ENCODE peak calls at places on chromosomes 12 and 14, in five cellular contexts. T is WTC11, K is H1, S is A549, D is K562. A is an unnamed sample.

GRCh38 chr14:97129639-97130038 is 332.5 kb downstream of the VRK1 start:
- DNase-seq in K (no peak), T (no peak), S (no peak), D (no peak), A (no peak)

GRCh38 chr14:71776463-71777359 is 155.5 kb upstream of the RGS6 start:
- DNase-seq in S (no peak), T (no peak), K (no peak), D (no peak), A (peak; percentile 64)

GRCh38 chr14:95500201-95500681 is 16.2 kb downstream of the SYNE3 start:
- DNase-seq in K (no peak), S (no peak), T (no peak), D (no peak), A (no peak)

GRCh38 chr12:108911915-108912314 is 32.0 kb downstream of the DAO start:
- DNase-seq in K (no peak), T (no peak), S (no peak), D (no peak), A (no peak)

GRCh38 chr12:12358528-12358927 is 1.6 kb downstream of the BORCS5 start:
- DNase-seq in S (no peak), D (no peak), K (no peak), T (no peak), A (no peak)

GRCh38 chr12:113860059-113860820 is 105.9 kb downstream of the RBM19 start:
- DNase-seq in S (no peak), T (peak; percentile 54), K (peak; percentile 61), D (no peak), A (no peak)

GRCh38 chr12:21893924-21894323 is 47.3 kb downstream of the ABCC9 start:
- DNase-seq in S (no peak), D (no peak), K (no peak), T (no peak), A (no peak)

GRCh38 chr12:117850048-117850447 is 118.7 kb downstream of the KSR2 start:
- DNase-seq in K (peak; percentile 57), D (peak; percentile 83), S (peak; percentile 77), T (peak; percentile 45), A (peak; percentile 54)

GRCh38 chr12:101235686-101236085 is 25.6 kb upstream of the SLC5A8 start:
- DNase-seq in D (no peak), S (no peak), T (no peak), K (no peak), A (no peak)

GRCh38 chr12:60847281-60847680 is 1251.5 kb downstream of the SLC16A7 start:
- DNase-seq in S (no peak), D (no peak), K (no peak), T (no peak), A (no peak)

GRCh38 chr14:96167224-96168148 is 37.2 kb upstream of the BDKRB2 start:
- DNase-seq in D (no peak), T (no peak), S (peak; percentile 78), K (no peak), A (peak; percentile 34)

GRCh38 chr14:50020799-50021198 is 95.6 kb downstream of the VCPKMT start:
- DNase-seq in T (no peak), D (no peak), S (no peak), K (no peak), A (peak; percentile 51)

GRCh38 chr12:80443974-80444666 is at the start of gene PTPRQ:
- DNase-seq in S (peak; percentile 14), D (no peak), T (no peak), K (no peak), A (no peak)

GRCh38 chr14:90381999-90382451 is 14.8 kb upstream of the CALM1 start:
- DNase-seq in S (no peak), K (peak; percentile 60), D (peak; percentile 32), T (peak; percentile 36), A (no peak)

GRCh38 chr12:59834659-59835474 is 239.0 kb downstream of the SLC16A7 start:
- DNase-seq in T (no peak), K (no peak), S (peak; percentile 16), D (no peak), A (no peak)

GRCh38 chr14:74942164-74942563 is 13.2 kb downstream of the PGF start:
- DNase-seq in D (no peak), S (no peak), K (no peak), T (no peak), A (no peak)

GRCh38 chr14:68459480-68460136 is 333.3 kb downstream of the ZFP36L1 start:
- DNase-seq in D (no peak), S (no peak), K (no peak), T (no peak), A (no peak)

GRCh38 chr12:39224971-39225370 is 217.9 kb downstream of the KIF21A start:
- DNase-seq in K (no peak), D (no peak), T (no peak), S (no peak), A (no peak)

GRCh38 chr12:9869307-9870161 is at the start of gene CLEC2B:
- DNase-seq in T (no peak), S (peak; percentile 42), K (no peak), D (no peak), A (peak; percentile 92)

GRCh38 chr14:52711666-52712065 is 4.7 kb downstream of the PSMC6 start:
- DNase-seq in S (no peak), K (no peak), T (no peak), D (no peak), A (no peak)

GRCh38 chr12:88017964-88018363 is 11.2 kb downstream of the C12orf50 start:
- DNase-seq in K (no peak), D (no peak), T (no peak), S (no peak), A (no peak)

GRCh38 chr12:22333751-22334695 is 484 bp downstream of the ST8SIA1 start:
- DNase-seq in T (peak; percentile 35), D (no peak), S (no peak), K (peak; percentile 63), A (no peak)

GRCh38 chr14:55540847-55541773 is 38.9 kb upstream of the KTN1 start:
- DNase-seq in K (no peak), D (no peak), T (no peak), S (no peak), A (peak; percentile 35)

GRCh38 chr12:50205648-50206047 is 38.5 kb upstream of the CERS5 start:
- DNase-seq in K (no peak), T (no peak), D (no peak), S (no peak), A (no peak)

GRCh38 chr14:102580552-102581110 is 11.8 kb upstream of the RCOR1 start:
- DNase-seq in K (no peak), S (no peak), T (no peak), D (no peak), A (no peak)

GRCh38 chr14:102575479-102576428 is 16.7 kb upstream of the RCOR1 start:
- DNase-seq in K (no peak), T (no peak), D (no peak), S (no peak), A (no peak)

GRCh38 chr14:102581193-102581592 is 11.3 kb upstream of the RCOR1 start:
- DNase-seq in K (no peak), T (no peak), D (no peak), S (no peak), A (no peak)

GRCh38 chr14:102579696-102580551 is 12.5 kb upstream of the RCOR1 start:
- DNase-seq in T (no peak), D (no peak), S (no peak), K (no peak), A (no peak)

DNA sequence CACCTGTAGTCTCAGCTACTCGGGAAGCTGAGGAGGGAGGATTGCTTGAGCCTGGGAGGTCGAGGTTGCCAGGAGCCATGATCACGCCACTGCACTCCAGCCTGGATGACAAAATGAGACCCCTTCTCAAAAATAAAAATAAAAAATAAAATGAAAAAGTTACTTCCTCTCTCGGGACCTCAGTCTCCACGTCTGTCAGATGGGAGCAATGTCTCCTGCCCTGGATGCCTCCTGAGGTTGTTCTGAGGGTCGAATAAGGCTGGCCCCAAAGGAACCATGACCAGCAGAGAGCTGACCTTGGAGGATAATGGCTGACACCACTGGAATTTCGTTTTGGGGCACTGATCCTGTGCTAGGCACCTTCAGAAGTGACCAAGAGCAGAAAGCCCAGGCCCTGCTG is 13.6 kb upstream of the RCOR1 start:
- DNase-seq in D (no peak), S (no peak), K (no peak), T (no peak), A (no peak)
- TF ChIP-seq JUN in D (no peak), S (no peak), K (no peak), T (no peak), A (no peak)

GRCh38 chr12:6280053-6280469 is 30.4 kb upstream of the PLEKHG6 start:
- DNase-seq in K (no peak), S (peak; percentile 87), D (no peak), T (no peak), A (peak; percentile 81)
- TF ChIP-seq JUN in K (no peak), S (no peak), D (no peak), T (no peak), A (peak; percentile 78)

GRCh38 chr12:129665414-129665813 is 238.4 kb downstream of the TMEM132D start:
- DNase-seq in S (no peak), D (no peak), K (no peak), T (no peak), A (no peak)

GRCh38 chr12:129657179-129657578 is 246.6 kb downstream of the TMEM132D start:
- DNase-seq in K (no peak), S (no peak), T (no peak), D (no peak), A (no peak)

GRCh38 chr12:129660961-129661360 is 242.9 kb downstream of the TMEM132D start:
- DNase-seq in K (no peak), S (no peak), T (no peak), D (no peak), A (no peak)

GRCh38 chr12:129662184-129662583 is 241.6 kb downstream of the TMEM132D start:
- DNase-seq in D (no peak), T (no peak), S (peak; percentile 3), K (no peak), A (no peak)

GRCh38 chr12:129659927-129660326 is 243.9 kb downstream of the TMEM132D start:
- DNase-seq in T (no peak), K (no peak), D (peak; percentile 15), S (no peak), A (no peak)
- TF ChIP-seq JUN in T (no peak), K (no peak), D (no peak), S (no peak), A (no peak)

GRCh38 chr12:3032161-3032560 is 45.0 kb upstream of the TSPAN9 start:
- DNase-seq in D (no peak), T (no peak), S (no peak), K (no peak), A (no peak)
- TF ChIP-seq JUN in D (no peak), T (no peak), S (no peak), K (no peak), A (no peak)

DNA sequence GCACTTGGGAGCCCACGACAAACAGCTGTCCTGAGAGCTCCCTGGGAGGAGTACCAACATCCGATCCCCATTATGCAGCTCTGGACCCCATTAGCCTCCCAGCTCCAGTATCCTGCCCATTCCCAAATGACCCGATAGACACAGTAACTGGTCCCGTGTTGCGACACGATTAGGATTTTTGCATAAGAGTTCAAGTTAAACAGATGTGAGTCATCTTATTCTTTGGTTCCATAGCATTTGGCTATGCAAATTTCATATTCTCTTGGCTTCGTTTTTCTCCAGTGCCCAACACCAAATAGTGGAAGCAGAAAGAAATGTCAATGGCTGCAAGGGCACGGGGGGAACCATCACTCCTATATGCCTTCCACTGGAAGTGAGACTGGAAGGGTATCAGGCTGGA is 43.0 kb upstream of the LRRC10 start:
- DNase-seq in T (no peak), S (no peak), K (no peak), D (no peak), A (no peak)
- TF ChIP-seq JUN in T (no peak), S (no peak), K (no peak), D (no peak), A (no peak)